ENCODE peak calls at places on chromosomes 2 and 18, in four cellular contexts. Z, F, A and C are unnamed samples.

GRCh38 chr2:9170458-9171130 is 36.0 kb upstream of the ASAP2 start:
- DNase-seq in F (peak), Z (no peak), A (no peak), C (peak)

GRCh38 chr18:54850598-54850997 is 22.3 kb downstream of the RAB27B start:
- DNase-seq in A (no peak), Z (no peak), F (no peak), C (no peak)

GRCh38 chr2:192004188-192004963 is 157.5 kb upstream of the CAVIN2 start:
- DNase-seq in A (no peak), Z (no peak), F (no peak), C (no peak)

GRCh38 chr2:111617299-111617803 is 266.6 kb downstream of the ANAPC1 start:
- DNase-seq in F (no peak), Z (no peak), A (no peak), C (peak)

GRCh38 chr2:120681696-120682288 is 53.9 kb upstream of the GLI2 start:
- DNase-seq in Z (no peak), A (no peak), F (no peak), C (no peak)

GRCh38 chr2:146873646-146874259 is 971.1 kb upstream of the ACVR2A start:
- DNase-seq in A (no peak), Z (no peak), F (no peak), C (peak)

GRCh38 chr2:52404866-52405265 is 1362.7 kb upstream of the CHAC2 start:
- DNase-seq in A (no peak), Z (no peak), F (no peak), C (no peak)

GRCh38 chr2:10614940-10615339 is 74.8 kb downstream of the NOL10 start:
- DNase-seq in Z (no peak), A (no peak), F (no peak), C (peak)

GRCh38 chr2:109521751-109522374 is 91.9 kb downstream of the SEPTIN10 start:
- DNase-seq in A (no peak), F (no peak), Z (no peak), C (no peak)

GRCh38 chr2:128347701-128348504 is 29.2 kb upstream of the HS6ST1 start:
- DNase-seq in Z (no peak), A (no peak), F (no peak), C (no peak)

GRCh38 chr2:206801417-206801772 is 36.0 kb downstream of the FASTKD2 start:
- DNase-seq in F (no peak), A (no peak), Z (no peak), C (no peak)

GRCh38 chr2:135826561-135826960 is 10.4 kb downstream of the LCT start:
- DNase-seq in A (peak), Z (no peak), F (no peak), C (no peak)

GRCh38 chr2:122390406-122390805 is 635.0 kb downstream of the TSN start:
- DNase-seq in A (no peak), Z (no peak), F (no peak), C (no peak)

GRCh38 chr2:112821142-112821541 is 15.4 kb downstream of the IL1B start:
- DNase-seq in A (no peak), F (no peak), Z (no peak), C (no peak)

GRCh38 chr2:56018202-56018601 is 94.6 kb upstream of the EFEMP1 start:
- DNase-seq in Z (no peak), F (no peak), A (no peak), C (no peak)

GRCh38 chr2:185391571-185391970 is 347.0 kb upstream of the FSIP2 start:
- DNase-seq in A (no peak), Z (no peak), F (no peak), C (no peak)

GRCh38 chr2:58336416-58336815 is 95.3 kb upstream of the FANCL start:
- DNase-seq in A (no peak), F (no peak), Z (no peak), C (no peak)

GRCh38 chr18:28136071-28136470 is 40.9 kb downstream of the CDH2 start:
- DNase-seq in Z (no peak), A (no peak), F (no peak), C (no peak)

GRCh38 chr2:195592101-195592500 is 64.9 kb upstream of the SLC39A10 start:
- DNase-seq in A (no peak), F (no peak), Z (no peak), C (no peak)

GRCh38 chr2:205868773-205869333 is 186.6 kb downstream of the NRP2 start:
- DNase-seq in Z (no peak), F (no peak), A (no peak), C (peak)

GRCh38 chr2:210207929-210208328 is 17.3 kb downstream of the ACADL start:
- DNase-seq in F (no peak), A (no peak), Z (no peak), C (no peak)

GRCh38 chr2:58194451-58194850 is 46.7 kb downstream of the FANCL start:
- DNase-seq in F (no peak), A (no peak), Z (no peak), C (no peak)

GRCh38 chr2:68287580-68288441 is 31.9 kb downstream of the CNRIP1 start:
- DNase-seq in Z (no peak), F (no peak), A (no peak), C (peak)

GRCh38 chr2:40127890-40128548 is 323.9 kb downstream of the SLC8A1 start:
- DNase-seq in Z (no peak), A (no peak), F (no peak), C (no peak)

DNA sequence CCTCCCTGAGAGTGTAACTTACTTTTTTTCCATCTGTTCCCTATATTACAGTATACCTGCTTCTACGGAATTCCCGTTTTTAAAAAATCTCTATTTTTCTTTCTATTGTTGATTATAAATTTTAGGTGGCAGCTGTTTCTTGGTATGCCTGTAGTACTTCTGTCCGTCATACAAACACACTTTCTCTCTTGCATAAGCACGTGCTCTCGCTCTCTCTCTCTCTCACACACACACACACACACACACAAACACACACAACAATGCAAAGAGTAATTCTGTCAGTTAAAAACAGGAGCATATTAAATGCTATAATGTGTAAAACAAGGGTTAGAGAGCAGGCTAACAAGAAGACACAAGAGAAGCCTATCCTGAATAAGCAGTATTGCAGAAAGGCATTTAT is 140.5 kb downstream of the THADA start:
- DNase-seq in Z (no peak), A (no peak), F (no peak), C (no peak)
- H2BK5ac ChIP-seq in Z (no peak), A (no peak), F (no peak), C (no peak)

GRCh38 chr2:188382107-188382506 is 90.4 kb downstream of the GULP1 start:
- DNase-seq in F (no peak), A (no peak), Z (no peak), C (peak)

GRCh38 chr2:188380280-188380679 is 88.6 kb downstream of the GULP1 start:
- DNase-seq in Z (no peak), F (no peak), A (no peak), C (no peak)

GRCh38 chr2:188381614-188382013 is 89.9 kb downstream of the GULP1 start:
- DNase-seq in Z (no peak), F (peak), A (no peak), C (peak)

GRCh38 chr2:188385857-188386256 is 94.2 kb downstream of the GULP1 start:
- DNase-seq in A (no peak), Z (no peak), F (no peak), C (no peak)

DNA sequence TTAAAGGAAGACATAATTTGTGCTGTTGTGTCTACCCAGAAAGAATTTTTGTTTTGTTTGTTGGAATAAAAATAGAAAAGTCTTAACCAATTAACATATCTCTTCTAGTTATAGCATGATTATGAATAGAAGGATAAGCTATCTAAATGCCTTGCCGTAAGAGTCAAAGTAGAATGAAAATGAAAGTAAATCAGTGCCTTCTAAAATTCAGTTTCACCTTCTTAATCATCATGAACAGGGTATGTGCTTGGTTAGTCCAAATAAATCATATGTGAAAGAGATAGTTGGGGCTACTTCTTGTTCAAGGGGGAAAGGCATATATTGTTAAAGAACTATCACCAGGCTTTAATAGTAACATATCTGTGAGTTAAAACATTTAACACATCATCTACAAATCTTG is 91.5 kb downstream of the GULP1 start:
- DNase-seq in F (no peak), Z (no peak), A (no peak), C (peak)
- H3K4me3 ChIP-seq in F (no peak), Z (no peak), A (no peak), C (no peak)

GRCh38 chr18:22417496-22418188 is at the start of gene CTAGE1:
- DNase-seq in Z (peak), F (peak), A (no peak), C (peak)
- H3K4me2 ChIP-seq in Z (no peak), F (no peak), A (no peak), C (no peak)

DNA sequence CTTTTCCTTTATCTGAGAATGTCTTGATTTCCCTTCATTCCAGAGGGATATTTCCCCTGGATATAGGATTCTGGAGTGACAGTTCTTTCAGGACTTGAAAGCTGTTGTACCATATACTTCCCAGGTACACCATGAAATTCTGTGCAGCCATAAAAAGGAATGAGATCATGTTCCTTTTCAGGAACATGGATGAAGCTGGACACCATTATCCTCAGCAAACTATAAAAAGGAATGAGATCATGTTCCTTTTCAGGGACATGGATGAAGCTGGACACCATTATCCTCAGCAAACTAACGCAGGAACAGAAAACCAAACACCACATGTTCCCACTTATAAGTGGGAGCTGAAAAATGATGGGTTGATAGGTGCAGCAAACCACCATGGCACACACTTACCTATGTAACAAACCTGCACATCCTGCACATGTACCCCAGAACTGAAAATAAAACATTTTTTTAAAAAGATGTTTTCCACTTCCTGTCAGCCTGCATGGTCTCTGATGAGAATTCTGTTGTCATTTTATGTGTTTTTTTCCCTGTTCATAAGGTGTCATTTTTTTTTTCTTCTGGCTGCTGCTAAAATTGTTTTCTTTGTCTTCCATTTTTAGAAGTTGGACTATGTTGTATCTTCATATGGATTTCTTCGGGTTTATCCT is 133.3 kb downstream of the DNAH6 start:
- DNase-seq in F (no peak), A (no peak), Z (no peak), C (no peak)
- H2BK5ac ChIP-seq in F (no peak), A (no peak), Z (no peak), C (no peak)

DNA sequence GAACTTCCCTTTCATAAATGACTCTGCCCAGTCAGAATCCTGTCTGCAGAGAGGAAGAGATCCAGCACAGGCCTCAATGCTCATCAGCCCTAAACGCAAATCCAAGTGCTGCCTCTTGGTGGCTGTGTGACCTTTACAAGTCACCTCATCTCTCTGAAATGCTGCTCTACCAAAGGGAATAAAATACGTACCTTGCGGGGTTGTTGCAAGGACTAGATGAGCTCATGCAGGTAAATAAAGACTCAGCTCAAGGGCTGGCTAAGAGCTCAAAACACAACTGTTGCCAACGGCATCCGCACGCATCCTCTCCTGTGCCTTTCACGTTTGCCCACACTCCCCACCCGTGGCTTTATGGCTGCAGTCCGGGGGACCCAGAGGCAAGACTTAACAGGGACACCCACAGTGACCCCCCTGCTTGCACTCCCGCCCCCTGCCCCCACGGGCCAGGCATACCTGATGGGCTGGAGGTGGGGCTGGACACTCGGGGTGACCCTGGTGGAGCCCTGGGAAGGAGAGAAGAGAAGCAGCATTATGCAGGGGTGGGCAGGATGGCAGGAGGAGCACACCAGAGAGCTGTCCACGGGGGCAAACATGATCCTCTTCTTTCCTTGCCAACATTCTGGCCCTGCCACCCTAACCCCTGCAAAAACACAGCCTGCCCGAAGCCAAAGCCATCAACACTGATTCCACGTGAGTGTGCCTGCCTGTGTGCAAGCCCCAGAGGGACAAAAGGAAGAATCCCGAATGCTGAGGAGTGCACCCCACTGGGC is 102.6 kb downstream of the TNS1 start:
- DNase-seq in F (no peak), A (no peak), Z (no peak), C (no peak)
- H3K4me3 ChIP-seq in F (no peak), A (no peak), Z (no peak), C (no peak)

GRCh38 chr18:63515799-63516198 is 26.4 kb upstream of the SERPINB12 start:
- DNase-seq in Z (no peak), A (no peak), F (no peak), C (no peak)

GRCh38 chr18:63515279-63515678 is 26.9 kb upstream of the SERPINB12 start:
- DNase-seq in F (no peak), A (no peak), Z (no peak), C (no peak)

GRCh38 chr18:63514326-63514725 is 27.8 kb upstream of the SERPINB12 start:
- DNase-seq in F (no peak), A (no peak), Z (no peak), C (no peak)

GRCh38 chr18:63508634-63509033 is 31.9 kb downstream of the SERPINB5 start:
- DNase-seq in F (no peak), Z (no peak), A (no peak), C (no peak)

GRCh38 chr18:63511285-63511684 is 30.9 kb upstream of the SERPINB12 start:
- DNase-seq in A (peak), F (peak), Z (peak), C (peak)
- H3K4me2 ChIP-seq in A (no peak), F (no peak), Z (peak), C (no peak)

GRCh38 chr2:166563894-166564293 is 69.8 kb upstream of the SCN7A start:
- DNase-seq in F (no peak), A (no peak), Z (no peak), C (no peak)
- H2BK5ac ChIP-seq in F (no peak), A (no peak), Z (no peak), C (no peak)

GRCh38 chr2:19337742-19338141 is 20.7 kb downstream of the OSR1 start:
- DNase-seq in F (no peak), A (no peak), Z (no peak), C (no peak)
- H3K4me3 ChIP-seq in F (no peak), A (no peak), Z (no peak), C (no peak)

DNA sequence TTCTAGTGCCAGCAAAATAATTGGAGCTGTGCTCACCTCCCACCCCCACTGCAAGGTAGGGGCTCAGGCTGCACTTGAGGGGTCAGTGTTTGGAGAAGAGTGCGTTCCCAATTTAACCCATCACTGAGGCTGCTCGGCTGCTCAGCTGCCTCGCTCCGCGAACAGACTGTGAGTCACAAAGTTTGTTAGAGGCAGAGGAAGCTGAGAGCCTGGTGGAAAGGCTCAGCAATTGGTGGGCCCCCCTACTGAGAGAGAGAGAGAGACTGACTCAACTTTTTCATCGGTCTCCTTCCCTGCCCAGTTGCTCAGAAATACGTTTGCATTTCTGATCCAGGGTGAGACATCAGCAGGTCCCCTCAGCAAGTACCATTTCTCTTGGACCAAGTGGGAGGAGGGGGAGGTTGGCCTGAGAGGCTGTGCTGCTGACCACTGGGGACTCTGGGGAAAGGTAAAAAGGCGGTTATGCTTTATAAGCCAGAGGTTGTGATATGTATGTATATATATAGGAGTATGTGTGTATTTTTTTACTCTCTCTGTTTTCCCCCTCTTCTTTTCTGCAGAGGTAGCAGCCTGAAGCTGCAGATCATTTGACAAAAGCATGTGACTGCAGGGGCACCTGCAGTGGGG is 1.5 kb downstream of the EFR3B start:
- DNase-seq in F (no peak), A (peak), Z (no peak), C (peak)
- H3K4me2 ChIP-seq in F (peak), A (peak), Z (peak), C (peak)

GRCh38 chr2:157877761-157878400 is 1.8 kb upstream of the ACVR1 start:
- DNase-seq in Z (no peak), F (peak), A (no peak), C (no peak)

GRCh38 chr2:157874997-157875719 is 972 bp downstream of the ACVR1 start:
- DNase-seq in Z (no peak), F (no peak), A (peak), C (peak)

GRCh38 chr2:157875720-157876065 is 437 bp downstream of the ACVR1 start:
- DNase-seq in F (peak), Z (no peak), A (peak), C (no peak)

GRCh38 chr2:157876771-157877108 is 610 bp upstream of the ACVR1 start:
- DNase-seq in A (no peak), F (no peak), Z (no peak), C (no peak)

GRCh38 chr2:157876066-157876770 is at the start of gene ACVR1:
- DNase-seq in Z (peak), A (peak), F (peak), C (peak)
- H2BK5ac ChIP-seq in Z (peak), A (peak), F (peak), C (peak)